ENCODE peak calls at places on chromosomes 1 and 21, in five cellular contexts. H is H9, J is IMR-90, K is H1, L is mesenchymal stem cell. N is an unnamed sample.

GRCh38 chr1:172287207-172287606 is 133.3 kb upstream of the C1orf105 start:
- DNase-seq in H (no peak), J (peak), K (no peak), L (peak), N (no peak)

GRCh38 chr1:12666141-12666735 is 22.4 kb downstream of the AADACL4 start:
- DNase-seq in H (no peak), J (peak), K (no peak), L (no peak), N (no peak)

GRCh38 chr1:25245809-25246599 is 1.2 kb downstream of the RSRP1 start:
- DNase-seq in H (no peak), J (peak), K (no peak), L (peak), N (no peak)

GRCh38 chr1:24558902-24559791 is 3.3 kb downstream of the NCMAP start:
- DNase-seq in H (peak), J (peak), K (no peak), L (peak), N (no peak)

GRCh38 chr1:31396633-31397351 is 16.2 kb upstream of the SERINC2 start:
- DNase-seq in H (no peak), J (peak), K (no peak), L (peak), N (no peak)

GRCh38 chr1:220527279-220528048 is 472 bp upstream of the MARK1 start:
- DNase-seq in H (peak), J (no peak), K (no peak), L (peak), N (peak)

GRCh38 chr1:51927029-51927428 is 48.5 kb upstream of the NRDC start:
- DNase-seq in H (no peak), J (peak), K (no peak), L (no peak), N (no peak)

GRCh38 chr1:5725406-5725805 is 266.8 kb downstream of the NPHP4 start:
- DNase-seq in H (no peak), J (no peak), K (no peak), L (no peak), N (no peak)

GRCh38 chr1:64691631-64692030 is 53.2 kb upstream of the RAVER2 start:
- DNase-seq in H (no peak), J (peak), K (no peak), L (peak), N (no peak)

GRCh38 chr1:42736571-42737200 is 3.4 kb downstream of the CLDN19 start:
- DNase-seq in H (no peak), J (no peak), K (no peak), L (no peak), N (no peak)

GRCh38 chr1:55143686-55144085 is 71.5 kb downstream of the USP24 start:
- DNase-seq in H (peak), J (no peak), K (peak), L (no peak), N (no peak)

GRCh38 chr21:46557469-46557868 is 47.4 kb downstream of the S100B start:
- DNase-seq in H (no peak), J (no peak), K (no peak), L (no peak), N (no peak)

GRCh38 chr1:66758247-66758755 is 6.0 kb downstream of the DYNLT5 start:
- DNase-seq in H (no peak), J (peak), K (no peak), L (peak), N (no peak)

GRCh38 chr1:192489748-192490147 is 85.8 kb upstream of the RGS1 start:
- DNase-seq in H (peak), J (peak), K (no peak), L (peak), N (no peak)

GRCh38 chr1:40421348-40421693 is 29.0 kb upstream of the ZFP69B start:
- DNase-seq in H (no peak), J (no peak), K (no peak), L (no peak), N (peak)

GRCh38 chr1:25204797-25205441 is 27.4 kb downstream of the SYF2 start:
- DNase-seq in H (no peak), J (peak), K (no peak), L (peak), N (peak)

GRCh38 chr1:222037720-222038119 is 295.8 kb upstream of the DUSP10 start:
- DNase-seq in H (no peak), J (no peak), K (no peak), L (no peak), N (no peak)

GRCh38 chr1:212452323-212453155 is 19.8 kb downstream of the NENF start:
- DNase-seq in H (no peak), J (peak), K (no peak), L (peak), N (no peak)

GRCh38 chr1:166418344-166418895 is 251.6 kb upstream of the FAM78B start:
- DNase-seq in H (no peak), J (no peak), K (no peak), L (no peak), N (no peak)

GRCh38 chr21:26800001-26800400 is 45.2 kb downstream of the ADAMTS1 start:
- DNase-seq in H (no peak), J (peak), K (no peak), L (no peak), N (no peak)

GRCh38 chr1:111895456-111895855 is 94.0 kb downstream of the KCND3 start:
- DNase-seq in H (no peak), J (peak), K (no peak), L (no peak), N (no peak)

DNA sequence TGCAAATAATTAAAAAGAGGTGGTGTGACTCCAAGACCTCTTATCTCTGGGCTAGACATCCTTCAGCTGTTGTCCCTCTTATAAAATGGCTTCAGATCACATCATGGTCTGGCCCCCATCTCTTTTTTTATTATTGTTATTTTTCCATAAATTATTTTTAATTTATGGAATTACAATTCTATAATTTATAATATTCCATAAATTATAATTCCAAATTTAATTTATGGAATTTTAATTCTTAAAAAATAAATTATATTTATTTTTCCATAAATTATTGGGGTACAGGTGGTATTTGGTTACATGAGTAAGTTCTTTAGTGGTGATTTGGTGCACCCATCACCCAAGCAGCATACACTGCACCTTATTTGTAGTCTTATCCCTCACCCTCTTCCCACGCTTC is 65.9 kb upstream of the GJA5 start:
- DNase-seq in H (no peak), J (no peak), K (no peak), L (no peak), N (no peak)
- H2BK15ac ChIP-seq in H (no peak), J (no peak), K (no peak), L (no peak), N (no peak)

GRCh38 chr1:209457618-209458017 is 125.9 kb upstream of the CAMK1G start:
- DNase-seq in H (no peak), J (no peak), K (no peak), L (no peak), N (no peak)
- H4K91ac ChIP-seq in H (no peak), J (no peak), K (no peak), L (no peak), N (no peak)

GRCh38 chr1:157994704-157995540 is 1.5 kb downstream of the KIRREL1 start:
- DNase-seq in H (no peak), J (peak), K (no peak), L (peak), N (no peak)

GRCh38 chr1:157994081-157994581 is 686 bp downstream of the KIRREL1 start:
- DNase-seq in H (no peak), J (no peak), K (no peak), L (peak), N (no peak)

GRCh38 chr1:157992813-157993178 is 649 bp upstream of the KIRREL1 start:
- DNase-seq in H (no peak), J (no peak), K (no peak), L (peak), N (no peak)

GRCh38 chr1:157993179-157994080 is at the start of gene KIRREL1:
- DNase-seq in H (no peak), J (peak), K (no peak), L (peak), N (no peak)

GRCh38 chr1:157995575-157996169 is 2.2 kb downstream of the KIRREL1 start:
- DNase-seq in H (no peak), J (no peak), K (no peak), L (no peak), N (no peak)
- H2BK15ac ChIP-seq in H (no peak), J (peak), K (no peak), L (peak), N (no peak)

GRCh38 chr1:202844935-202845334 is 34.2 kb downstream of the PCAT6 start:
- DNase-seq in H (no peak), J (peak), K (no peak), L (no peak), N (no peak)
- H4K91ac ChIP-seq in H (peak), J (no peak), K (no peak), L (no peak), N (no peak)

GRCh38 chr1:147748687-147749350 is 11.6 kb downstream of the GJA5 start:
- DNase-seq in H (no peak), J (no peak), K (no peak), L (no peak), N (no peak)
- H2BK15ac ChIP-seq in H (no peak), J (no peak), K (no peak), L (no peak), N (no peak)

GRCh38 chr1:162349635-162350330 is 26.9 kb downstream of the SPATA46 start:
- DNase-seq in H (no peak), J (peak), K (no peak), L (peak), N (no peak)
- H4K91ac ChIP-seq in H (no peak), J (peak), K (no peak), L (peak), N (no peak)

DNA sequence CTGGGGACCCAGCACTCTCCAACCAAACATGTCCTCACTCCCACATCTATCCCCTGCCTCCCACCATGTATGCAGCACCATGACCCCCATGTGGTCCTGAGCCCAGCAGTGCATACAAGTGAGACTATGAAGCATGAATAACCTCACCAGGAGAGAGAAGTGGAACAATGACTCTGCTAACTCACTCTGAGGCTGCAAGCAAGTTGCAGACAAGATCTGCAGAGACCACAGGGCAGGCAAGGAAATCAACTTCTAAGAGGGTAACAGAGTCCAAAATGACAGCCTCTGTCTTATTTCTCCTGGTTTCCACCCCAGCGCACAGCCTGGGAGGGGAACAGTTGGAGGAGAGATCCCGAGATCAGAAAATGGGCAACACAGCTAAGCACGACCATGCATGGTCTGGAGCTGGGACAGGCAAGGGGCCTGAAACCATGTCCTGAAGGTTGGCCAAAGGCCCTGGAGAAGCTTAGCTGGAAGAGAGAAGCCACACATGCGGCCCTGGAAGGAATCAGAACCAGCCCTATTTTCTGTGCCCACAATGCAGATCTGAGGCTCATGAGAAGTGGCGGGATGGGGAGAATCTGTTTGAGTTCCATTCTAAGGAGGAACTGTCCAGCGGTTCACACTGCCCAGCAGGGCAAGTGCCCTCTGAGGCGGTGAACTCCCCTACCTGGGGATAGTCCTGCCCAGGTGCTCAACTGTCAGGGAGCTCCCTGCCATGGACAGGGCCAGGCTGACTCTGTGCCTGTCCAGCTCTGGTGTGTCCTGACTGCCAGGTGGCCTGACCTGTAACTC is 12.5 kb upstream of the REN start:
- DNase-seq in H (no peak), J (no peak), K (no peak), L (no peak), N (no peak)
- H2BK15ac ChIP-seq in H (no peak), J (no peak), K (no peak), L (no peak), N (no peak)

GRCh38 chr1:167659440-167659839 is 29.4 kb downstream of the RCSD1 start:
- DNase-seq in H (no peak), J (no peak), K (no peak), L (peak), N (no peak)
- H4K91ac ChIP-seq in H (no peak), J (no peak), K (no peak), L (peak), N (no peak)

DNA sequence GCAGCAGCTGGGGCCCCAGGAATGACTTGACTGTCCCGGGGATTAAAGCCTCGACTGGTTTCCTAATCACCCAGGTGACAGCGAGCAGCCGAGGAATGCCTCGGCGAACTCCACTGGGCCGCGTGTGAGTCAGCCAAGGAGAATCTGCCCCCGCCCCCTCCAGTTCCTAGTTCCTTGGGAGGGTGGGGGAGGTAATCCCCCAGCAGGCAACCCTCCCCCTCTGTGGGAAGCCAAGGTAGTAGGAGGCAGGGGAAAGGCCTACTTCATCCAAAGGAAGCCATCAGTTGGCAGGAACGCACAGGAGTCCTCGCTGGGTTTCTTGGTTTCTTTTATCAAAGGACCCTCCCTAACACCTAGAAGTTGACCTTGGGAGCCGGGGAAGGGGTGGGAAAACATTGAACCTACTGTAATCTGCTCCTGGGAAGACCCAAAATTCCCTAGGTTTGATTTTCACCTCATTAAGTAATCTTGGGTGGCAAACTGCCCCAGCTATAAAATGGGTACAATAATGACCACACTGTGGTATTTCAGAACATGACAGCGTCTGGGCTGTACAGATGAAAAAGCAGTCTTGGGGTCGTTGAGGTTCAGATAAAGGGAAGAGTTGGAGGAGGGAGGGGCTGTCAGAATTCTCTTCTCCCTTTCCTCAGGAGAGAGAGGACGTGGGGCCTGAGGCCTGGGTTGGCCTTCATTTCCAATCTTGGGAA is 1.4 kb downstream of the TENT5B start:
- DNase-seq in H (peak), J (peak), K (no peak), L (peak), N (peak)
- H2BK15ac ChIP-seq in H (no peak), J (peak), K (no peak), L (no peak), N (no peak)